ENCODE peak calls at places on chromosomes 16 and 17, in seven cellular contexts. D is neural progenitor cell, X is GM12865, S is IMR-90, H is H1, M is lower leg skin, Q is A549. A is an unnamed sample.

GRCh38 chr17:37417852-37418251 is 11.2 kb downstream of the TADA2A start:
- DNase-seq in M (no peak), H (no peak), D (no peak), S (peak), X (no peak), Q (no peak), A (no peak)

GRCh38 chr17:34249497-34249877 is 5.6 kb upstream of the CCL2 start:
- DNase-seq in M (no peak), D (no peak), X (no peak), H (no peak), Q (no peak), S (no peak), A (no peak)

GRCh38 chr16:27097671-27098275 is 31.0 kb downstream of the C16orf82 start:
- DNase-seq in M (peak), D (no peak), H (no peak), S (no peak), Q (no peak), X (no peak), A (no peak)

GRCh38 chr16:19582050-19582784 is 26.7 kb downstream of the VPS35L start:
- DNase-seq in H (no peak), X (no peak), Q (peak), D (no peak), M (no peak), S (no peak), A (no peak)

GRCh38 chr17:5249615-5250014 is 15.0 kb upstream of the SCIMP start:
- DNase-seq in D (peak), H (peak), M (no peak), S (peak), X (peak), Q (peak), A (peak)

GRCh38 chr17:48429638-48430586 is at the start of gene SKAP1:
- DNase-seq in Q (no peak), X (peak), M (no peak), H (no peak), D (peak), S (no peak), A (no peak)

GRCh38 chr16:31274831-31275816 is 15.3 kb downstream of the ITGAM start:
- DNase-seq in S (no peak), X (no peak), Q (no peak), H (no peak), D (no peak), M (peak), A (no peak)

GRCh38 chr17:249236-249993 is 68.0 kb upstream of the DOC2B start:
- DNase-seq in H (no peak), M (peak), D (no peak), X (no peak), S (no peak), Q (no peak), A (no peak)

GRCh38 chr16:85428168-85428898 is 184.8 kb upstream of the GSE1 start:
- DNase-seq in M (peak), X (peak), Q (peak), D (peak), H (no peak), S (no peak), A (no peak)

GRCh38 chr17:49707608-49708514 is at the start of gene SLC35B1:
- DNase-seq in X (peak), M (peak), H (peak), S (peak), D (peak), Q (peak), A (peak)

GRCh38 chr16:56549744-56550385 is 15.0 kb upstream of the MT4 start:
- DNase-seq in H (no peak), X (no peak), Q (no peak), M (no peak), D (no peak), S (peak), A (no peak)

GRCh38 chr16:47568355-47568754 is 107.2 kb downstream of the PHKB start:
- DNase-seq in Q (no peak), D (no peak), M (no peak), X (no peak), H (no peak), S (no peak), A (no peak)

GRCh38 chr16:72875291-72876036 is 172.5 kb downstream of the ZFHX3 start:
- DNase-seq in S (no peak), Q (peak), X (no peak), H (no peak), D (no peak), M (no peak), A (no peak)

GRCh38 chr17:28643979-28644781 is 778 bp downstream of the BLTP2 start:
- DNase-seq in D (peak), S (peak), H (no peak), Q (peak), X (peak), M (peak), A (no peak)

GRCh38 chr16:57774886-57775285 is 27.4 kb downstream of the KIFC3 start:
- DNase-seq in M (no peak), S (no peak), Q (no peak), D (no peak), H (no peak), X (no peak), A (no peak)

GRCh38 chr17:79252886-79253285 is 178.3 kb downstream of the ENGASE start:
- DNase-seq in D (no peak), Q (no peak), H (no peak), S (no peak), M (no peak), X (no peak), A (no peak)

GRCh38 chr16:86923656-86924055 is 345.3 kb downstream of the FOXL1 start:
- DNase-seq in H (no peak), Q (no peak), X (no peak), M (no peak), D (no peak), S (no peak), A (no peak)

GRCh38 chr17:83085103-83085502 is 5.7 kb downstream of the METRNL start:
- DNase-seq in Q (no peak), X (no peak), M (no peak), S (no peak), H (no peak), D (no peak), A (no peak)

GRCh38 chr17:78559749-78560368 is 17.3 kb downstream of the DNAH17 start:
- DNase-seq in M (no peak), H (peak), Q (no peak), S (no peak), X (no peak), D (no peak), A (no peak)

GRCh38 chr17:72187544-72187943 is 66.7 kb downstream of the SOX9 start:
- DNase-seq in M (no peak), Q (no peak), X (no peak), S (peak), D (peak), H (no peak), A (no peak)

GRCh38 chr17:80961516-80961915 is 30.1 kb upstream of the CHMP6 start:
- DNase-seq in D (no peak), M (no peak), Q (no peak), H (no peak), S (no peak), X (no peak), A (no peak)

GRCh38 chr17:17671369-17672119 is 9.7 kb upstream of the RAI1 start:
- DNase-seq in H (no peak), S (no peak), X (no peak), M (no peak), D (no peak), Q (no peak), A (no peak)

GRCh38 chr17:13437966-13438779 is 163.6 kb downstream of the HS3ST3A1 start:
- DNase-seq in X (no peak), D (peak), H (no peak), M (no peak), Q (no peak), S (no peak), A (no peak)

GRCh38 chr16:22684282-22685161 is 129.4 kb upstream of the HS3ST2 start:
- DNase-seq in M (peak), Q (no peak), S (peak), X (peak), D (no peak), H (no peak), A (no peak)

GRCh38 chr17:82124101-82124500 is 26.1 kb upstream of the FASN start:
- DNase-seq in S (no peak), Q (no peak), D (no peak), H (no peak), M (no peak), X (no peak), A (no peak)

GRCh38 chr17:3944485-3945388 is 19.5 kb downstream of the ATP2A3 start:
- DNase-seq in Q (peak), D (peak), H (peak), S (peak), M (no peak), X (peak), A (no peak)

GRCh38 chr16:82384897-82385296 is 214.9 kb upstream of the MPHOSPH6 start:
- DNase-seq in H (no peak), S (no peak), D (no peak), M (no peak), Q (no peak), X (no peak), A (no peak)

GRCh38 chr17:76659928-76660614 is 16.5 kb upstream of the ST6GALNAC1 start:
- DNase-seq in Q (peak), X (no peak), D (no peak), M (no peak), H (no peak), S (no peak), A (no peak)

DNA sequence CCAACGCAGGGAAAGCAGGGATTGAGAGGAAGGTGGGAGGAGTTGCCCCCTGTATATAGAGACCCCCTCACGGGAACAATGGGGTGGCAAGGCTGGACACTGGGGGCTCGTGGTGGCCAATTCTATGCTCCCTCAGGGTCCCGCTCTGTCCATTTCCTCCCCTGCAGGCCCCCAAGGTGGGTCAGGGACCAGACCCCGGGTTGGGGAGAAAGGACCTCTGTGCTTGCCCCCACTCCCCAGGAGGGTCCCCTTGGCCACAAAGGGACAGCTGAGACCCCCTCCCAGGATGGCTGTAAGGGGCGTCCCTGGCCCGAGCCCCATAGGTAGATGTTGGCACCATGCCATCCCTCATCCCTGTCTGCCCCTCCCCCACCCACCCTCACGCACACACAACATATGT is 422 bp upstream of the NEUROD2 start:
- DNase-seq in M (no peak), Q (no peak), X (no peak), H (no peak), D (no peak), S (no peak), A (no peak)
- H3K4me3 ChIP-seq in M (no peak), Q (no peak), X (no peak), H (no peak), D (no peak), S (no peak), A (no peak)

GRCh38 chr16:4425378-4426020 is at the start of gene DNAJA3:
- DNase-seq in M (peak), D (peak), Q (peak), H (peak), X (peak), S (peak), A (peak)
- TF ChIP-seq CTCF in M (no peak), D (no peak), Q (no peak), H (no peak), X (no peak), S (no peak), A (no peak)

GRCh38 chr17:67842648-67843047 is 17.3 kb downstream of the BPTF start:
- DNase-seq in S (no peak), D (no peak), Q (no peak), M (no peak), H (no peak), X (no peak), A (no peak)

GRCh38 chr17:67850991-67851631 is 25.8 kb downstream of the BPTF start:
- DNase-seq in X (no peak), H (no peak), Q (no peak), D (no peak), M (no peak), S (no peak), A (no peak)

GRCh38 chr17:67841992-67842391 is 16.7 kb downstream of the BPTF start:
- DNase-seq in S (no peak), D (no peak), H (no peak), M (no peak), X (no peak), Q (no peak), A (no peak)

DNA sequence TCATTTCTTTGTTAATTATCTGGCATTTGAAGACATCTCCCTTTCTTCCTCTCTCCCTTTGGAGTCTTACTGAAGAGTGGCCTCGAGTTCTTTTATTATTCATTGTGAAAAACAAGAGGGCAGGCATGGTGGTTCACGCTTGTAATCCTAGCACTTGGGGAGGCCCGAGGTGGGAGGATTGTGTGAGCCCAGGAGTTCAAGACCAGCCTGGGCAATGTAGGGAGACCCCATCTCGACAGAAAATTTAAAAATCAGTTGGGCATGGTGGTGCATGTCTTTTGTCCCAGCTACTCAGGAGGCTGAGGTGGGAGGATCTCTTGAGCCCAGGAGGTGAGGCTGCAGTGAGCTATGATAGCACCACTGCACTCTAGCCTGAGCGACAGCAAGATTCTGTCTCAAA is 20.1 kb downstream of the BPTF start:
- DNase-seq in H (no peak), X (no peak), Q (no peak), D (no peak), M (no peak), S (no peak), A (no peak)
- H3K4me3 ChIP-seq in H (no peak), X (no peak), Q (no peak), D (no peak), M (no peak), S (no peak), A (no peak)

GRCh38 chr16:50137268-50137667 is 15.8 kb upstream of the TENT4B start:
- DNase-seq in H (no peak), X (no peak), S (no peak), M (no peak), Q (no peak), D (no peak), A (no peak)

GRCh38 chr16:50139580-50139979 is 13.5 kb upstream of the TENT4B start:
- DNase-seq in Q (no peak), M (no peak), H (no peak), X (no peak), S (no peak), D (no peak), A (no peak)

GRCh38 chr16:50133214-50133613 is 19.9 kb upstream of the TENT4B start:
- DNase-seq in S (no peak), M (no peak), X (no peak), Q (no peak), D (no peak), H (no peak), A (no peak)

DNA sequence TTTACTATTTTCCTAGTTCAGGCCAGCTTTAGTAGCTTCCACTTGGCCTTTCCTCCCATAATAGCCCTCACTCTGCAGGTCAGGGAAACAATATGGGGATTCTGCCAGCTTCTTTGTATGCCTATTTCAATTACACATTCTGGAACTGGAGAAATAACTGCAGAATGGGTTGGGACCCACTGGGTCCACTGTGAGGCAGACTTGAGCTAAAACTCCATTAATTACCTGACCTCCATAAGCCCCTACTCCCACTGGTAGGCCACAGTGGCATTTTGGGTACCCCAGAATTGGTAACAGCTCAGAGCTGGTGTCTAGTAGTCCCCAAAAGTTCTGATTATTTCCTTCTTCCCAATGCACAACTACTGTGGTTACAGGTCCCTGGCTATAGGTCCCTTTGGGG is 16.7 kb upstream of the TENT4B start:
- DNase-seq in D (no peak), H (no peak), Q (no peak), X (no peak), M (no peak), S (no peak), A (no peak)
- TF ChIP-seq CTCF in D (peak), H (no peak), Q (no peak), X (peak), M (no peak), S (no peak), A (peak)

DNA sequence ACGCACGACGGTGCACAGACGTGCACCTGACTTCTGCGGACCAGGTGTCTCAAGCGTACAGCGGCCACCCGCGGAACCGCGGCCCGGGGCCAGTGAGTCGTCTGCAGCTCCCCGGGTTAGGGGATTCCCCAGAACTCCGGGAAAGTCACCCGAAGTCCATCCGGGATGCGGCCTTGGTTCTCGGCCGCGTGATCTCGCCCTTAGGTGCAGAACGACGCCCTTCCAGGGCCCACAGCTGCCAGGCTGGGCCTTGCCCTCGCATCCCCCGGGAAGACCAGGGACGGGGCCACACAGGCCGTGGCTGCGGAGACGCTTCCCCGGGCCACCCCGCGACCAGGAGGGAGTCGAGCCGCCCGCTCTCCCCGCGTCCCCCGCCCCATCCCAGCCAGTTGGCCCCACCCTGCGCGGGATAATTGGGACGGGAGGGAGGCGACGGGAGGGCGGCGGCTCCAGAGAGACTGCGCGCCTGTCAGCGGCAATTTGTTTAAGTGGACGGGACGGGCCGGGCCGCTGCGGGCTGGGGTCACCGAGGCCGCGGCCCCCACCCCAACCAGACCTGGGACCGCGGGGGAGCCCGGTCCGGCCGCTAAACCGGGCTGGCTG is 3.6 kb upstream of the TBX2 start:
- DNase-seq in S (peak), D (peak), Q (no peak), H (no peak), X (no peak), M (no peak), A (no peak)
- H3K4me3 ChIP-seq in S (peak), D (no peak), Q (no peak), H (peak), X (no peak), M (no peak), A (no peak)

A was measured in AG09309.